ENCODE peak calls at places on chromosome 4, in eight cellular contexts. O is substantia nigra; J is SJSA1; P is fibroblast of lung; Y is CD4-positive, alpha-beta memory T cell; V is endothelial cell of umbilical vein; F is psoas muscle; H is aorta. E is an unnamed sample.

GRCh38 chr4:93394488-93395185 is 433.9 kb upstream of the ATOH1 start:
- DNase-seq in H (no peak), Y (no peak), O (no peak), V (peak), F (no peak), J (no peak), P (peak), E (no peak)

GRCh38 chr4:135065366-135065765 is 863.8 kb upstream of the PABPC4L start:
- DNase-seq in V (no peak), J (no peak), O (no peak), Y (no peak), P (peak), H (no peak), F (no peak), E (no peak)

GRCh38 chr4:101621120-101621519 is 169.4 kb upstream of the BANK1 start:
- DNase-seq in J (peak), V (no peak), H (no peak), O (no peak), Y (no peak), F (no peak), P (peak), E (no peak)

GRCh38 chr4:68912807-68913206 is 38.8 kb downstream of the UGT2A3 start:
- DNase-seq in F (no peak), P (no peak), V (no peak), Y (no peak), H (no peak), O (no peak), J (no peak), E (no peak)

GRCh38 chr4:133969202-133969873 is 232.3 kb downstream of the PABPC4L start:
- DNase-seq in F (no peak), V (peak), J (no peak), H (no peak), Y (no peak), O (no peak), P (peak), E (no peak)

GRCh38 chr4:81084029-81084428 is 53.5 kb downstream of the BMP3 start:
- DNase-seq in Y (no peak), J (no peak), F (no peak), V (no peak), P (peak), O (no peak), H (no peak), E (no peak)

GRCh38 chr4:87058272-87059073 is 123.7 kb downstream of the AFF1 start:
- DNase-seq in O (peak), V (no peak), H (no peak), Y (no peak), P (no peak), F (no peak), J (no peak), E (no peak)

GRCh38 chr4:155187989-155188388 is 20.4 kb upstream of the NPY2R start:
- DNase-seq in Y (no peak), H (no peak), J (no peak), P (no peak), F (no peak), V (no peak), O (no peak), E (no peak)

GRCh38 chr4:66571145-66571544 is 900.9 kb upstream of the EPHA5 start:
- DNase-seq in H (no peak), F (no peak), P (no peak), J (no peak), V (no peak), Y (no peak), O (no peak), E (no peak)

GRCh38 chr4:5238106-5238505 is 186.8 kb downstream of the STK32B start:
- DNase-seq in V (no peak), P (peak), H (no peak), F (no peak), J (no peak), Y (no peak), O (no peak), E (no peak)

GRCh38 chr4:142778908-142779307 is 67.2 kb downstream of the INPP4B start:
- DNase-seq in P (peak), O (no peak), H (no peak), Y (no peak), F (no peak), J (no peak), V (no peak), E (no peak)

GRCh38 chr4:87150498-87151261 is 69.7 kb downstream of the KLHL8 start:
- DNase-seq in Y (peak), H (no peak), V (peak), J (peak), F (no peak), P (peak), O (no peak), E (no peak)

GRCh38 chr4:76639292-76639691 is 204.3 kb downstream of the SHROOM3 start:
- DNase-seq in P (no peak), H (no peak), F (no peak), O (no peak), J (no peak), Y (no peak), V (peak), E (no peak)

DNA sequence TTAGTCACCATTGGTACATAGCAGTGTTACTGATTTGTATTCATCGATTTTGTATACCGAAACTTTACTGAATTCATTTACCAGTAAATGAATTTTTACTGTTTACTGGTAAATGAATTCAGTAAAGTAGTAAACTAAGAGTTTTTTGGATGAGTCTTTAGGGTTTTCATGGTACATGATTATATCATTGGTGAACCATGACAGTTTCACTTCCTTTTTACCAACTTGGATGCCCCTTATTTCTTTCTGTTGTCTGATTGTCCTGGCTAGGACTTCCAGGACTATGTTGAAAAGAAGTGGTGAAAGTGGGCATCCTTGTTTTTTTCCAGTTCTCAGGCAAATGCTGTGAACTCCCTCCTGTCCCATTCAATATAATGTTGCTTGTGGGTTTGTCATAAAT is 494.9 kb downstream of the GALNTL6 start:
- DNase-seq in V (no peak), J (no peak), P (no peak), Y (no peak), F (no peak), H (no peak), O (no peak), E (no peak)
- H3K27ac ChIP-seq in V (no peak), J (no peak), P (no peak), Y (no peak), F (no peak), H (no peak), O (no peak), E (no peak)

DNA sequence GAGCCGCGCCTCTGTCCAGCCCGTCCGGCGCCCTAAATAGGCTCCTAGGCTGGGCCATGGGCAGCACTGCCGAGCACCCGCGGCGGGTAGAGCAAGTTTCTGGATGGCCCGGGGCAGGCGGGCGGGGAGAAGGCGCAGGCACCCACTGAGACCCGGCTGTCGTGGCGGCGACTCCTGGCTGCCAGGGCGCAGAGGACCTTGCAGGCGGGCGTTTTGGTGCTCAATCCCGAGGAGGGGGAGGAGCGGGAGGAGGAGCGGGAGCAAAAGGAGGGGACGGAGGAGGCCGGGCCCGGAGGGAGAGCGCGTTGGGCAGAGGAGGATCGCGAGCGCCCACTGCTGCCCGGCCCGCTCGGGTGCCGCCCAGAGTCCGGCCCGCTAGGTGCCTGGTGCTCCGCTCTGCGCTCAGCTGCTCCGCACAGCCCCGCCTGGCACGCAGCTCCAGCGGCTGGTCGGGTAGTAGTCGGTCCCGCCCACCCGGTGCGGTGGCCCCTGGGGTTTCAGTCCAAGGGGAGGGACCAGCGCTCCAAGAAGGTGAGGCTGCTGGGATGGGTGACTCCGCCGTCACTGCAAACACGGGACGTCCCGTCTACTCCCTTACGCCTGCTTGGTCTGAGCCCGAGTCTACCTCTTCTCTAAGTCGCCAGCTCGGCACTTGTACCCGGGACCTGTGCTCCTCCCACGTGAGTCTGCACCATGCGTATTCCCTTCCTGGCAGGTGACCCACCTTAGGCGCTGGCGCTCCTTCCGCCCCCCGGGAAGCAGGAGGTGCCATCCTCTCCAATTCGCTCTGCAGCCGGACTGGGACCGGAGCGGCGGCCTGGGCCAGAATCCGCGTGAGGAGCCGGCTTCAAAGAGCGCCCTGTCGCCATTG is at the start of gene HS3ST1:
- DNase-seq in V (peak), O (peak), P (peak), Y (peak), F (peak), J (no peak), H (peak), E (peak)
- H3K27ac ChIP-seq in V (no peak), O (peak), P (no peak), Y (no peak), F (no peak), J (no peak), H (no peak), E (peak)

DNA sequence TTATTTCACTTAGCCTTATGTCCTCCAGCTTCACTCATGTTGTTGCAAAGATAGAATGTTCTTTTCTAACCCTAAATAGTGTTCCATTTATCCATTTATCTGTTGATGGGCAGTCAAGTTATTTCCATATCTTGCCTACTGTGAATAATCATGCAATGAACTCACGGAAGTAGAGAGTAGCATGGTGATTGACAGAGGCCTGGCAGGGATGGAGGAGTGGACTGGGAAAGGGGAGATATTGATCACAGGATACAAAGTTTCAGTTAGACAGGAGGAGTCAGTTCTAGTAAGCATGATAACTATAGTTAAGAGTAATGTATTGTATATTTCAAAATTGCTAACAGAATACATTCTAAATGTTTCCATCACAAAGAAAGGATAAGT is 10.2 kb upstream of the CLNK start:
- DNase-seq in Y (no peak), V (no peak), F (no peak), J (no peak), P (no peak), H (no peak), O (no peak), E (no peak)
- H3K27ac ChIP-seq in Y (no peak), V (no peak), F (no peak), J (no peak), P (no peak), H (no peak), O (no peak), E (no peak)

GRCh38 chr4:122806981-122807679 is 19.5 kb upstream of the FGF2 start:
- DNase-seq in H (no peak), Y (no peak), J (peak), P (peak), O (no peak), V (no peak), F (no peak), E (no peak)
- H3K27ac ChIP-seq in H (no peak), Y (no peak), J (peak), P (no peak), O (no peak), V (no peak), F (no peak), E (no peak)

GRCh38 chr4:62196338-62196737 is 996.2 kb downstream of the ADGRL3 start:
- DNase-seq in J (no peak), F (no peak), V (no peak), H (no peak), O (no peak), P (no peak), Y (no peak), E (no peak)

GRCh38 chr4:62193726-62194125 is 993.6 kb downstream of the ADGRL3 start:
- DNase-seq in J (no peak), Y (no peak), P (peak), H (no peak), F (no peak), O (no peak), V (no peak), E (no peak)

GRCh38 chr4:62194342-62194741 is 994.2 kb downstream of the ADGRL3 start:
- DNase-seq in P (no peak), V (no peak), Y (no peak), J (no peak), F (no peak), O (no peak), H (no peak), E (no peak)

GRCh38 chr4:62191446-62191845 is 991.3 kb downstream of the ADGRL3 start:
- DNase-seq in V (no peak), H (no peak), O (no peak), Y (no peak), P (no peak), J (no peak), F (no peak), E (no peak)
- H3K27ac ChIP-seq in V (no peak), H (no peak), O (no peak), Y (no peak), P (no peak), J (no peak), F (no peak), E (no peak)

DNA sequence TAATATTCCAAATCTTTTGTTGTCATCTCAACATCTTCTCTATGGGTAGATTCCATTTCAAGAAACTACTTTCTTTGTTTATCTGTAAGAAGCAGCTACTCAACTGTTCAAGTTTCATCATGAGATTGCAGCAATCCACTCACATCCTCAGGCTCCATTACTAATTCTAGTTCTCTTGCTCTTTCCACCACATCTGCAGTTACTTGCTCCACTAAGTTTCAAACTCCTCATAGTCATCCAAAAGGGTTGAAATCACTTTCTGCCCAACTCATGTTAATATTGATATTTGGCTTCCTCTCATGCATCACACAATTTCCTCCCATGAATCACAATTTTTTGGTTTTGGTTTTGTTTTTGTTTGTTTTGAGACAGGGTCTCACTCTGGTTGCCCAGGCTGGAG is 35.7 kb downstream of the ADH5 start:
- DNase-seq in P (no peak), J (no peak), V (no peak), H (no peak), O (no peak), F (no peak), Y (no peak), E (no peak)
- H3K27ac ChIP-seq in P (no peak), J (no peak), V (no peak), H (no peak), O (no peak), F (no peak), Y (no peak), E (no peak)